ENCODE peak calls at places on chromosomes 5 and 9, in five cellular contexts. D is HEK293T, G is H1, Q is GM12878, R is K562. A is an unnamed sample.
A peak's percentile ranks its signal among the peaks of the same experiment; 100 is the strongest.

GRCh38 chr9:128995791-128996190 is 32.3 kb downstream of the SH3GLB2 start:
- DNase-seq in D (no peak), Q (no peak), R (no peak), G (no peak), A (no peak)

GRCh38 chr5:88674262-88675158 is 208.5 kb downstream of the MEF2C start:
- DNase-seq in R (no peak), D (peak; percentile 60), Q (no peak), G (no peak), A (no peak)

GRCh38 chr5:157051604-157052245 is 7.2 kb downstream of the HAVCR1 start:
- DNase-seq in D (no peak), R (no peak), G (no peak), Q (no peak), A (no peak)

GRCh38 chr9:133767625-133768024 is 29.5 kb upstream of the SARDH start:
- DNase-seq in D (no peak), R (no peak), Q (no peak), G (no peak), A (no peak)

GRCh38 chr5:123014689-123015088 is 21.8 kb downstream of the PPIC start:
- DNase-seq in Q (no peak), G (no peak), D (no peak), R (no peak), A (no peak)

GRCh38 chr9:108444400-108445358 is 411.1 kb downstream of the ACTL7B start:
- DNase-seq in D (no peak), G (no peak), R (no peak), Q (no peak), A (peak; percentile 90)

GRCh38 chr9:19517202-19517942 is 108.6 kb downstream of the ACER2 start:
- DNase-seq in Q (no peak), D (peak; percentile 77), R (peak; percentile 40), G (peak; percentile 25), A (no peak)

GRCh38 chr9:131420913-131421312 is 27.0 kb downstream of the PRRC2B start:
- DNase-seq in D (no peak), R (no peak), Q (no peak), G (no peak), A (no peak)

GRCh38 chr5:73605223-73606087 is 20.5 kb upstream of the ARHGEF28 start:
- DNase-seq in R (no peak), Q (no peak), D (no peak), G (no peak), A (no peak)

GRCh38 chr5:151892393-151892792 is 32.3 kb downstream of the GLRA1 start:
- DNase-seq in G (no peak), Q (no peak), D (no peak), R (no peak), A (no peak)

GRCh38 chr5:73272351-73272750 is 99.4 kb downstream of the TMEM174 start:
- DNase-seq in R (no peak), D (no peak), G (no peak), Q (no peak), A (no peak)

GRCh38 chr9:35606138-35606504 is 1.1 kb downstream of the TESK1 start:
- DNase-seq in G (no peak), Q (no peak), R (peak; percentile 17), D (no peak), A (no peak)

GRCh38 chr5:127564002-127564769 is 46.7 kb downstream of the PRRC1 start:
- DNase-seq in Q (no peak), D (peak; percentile 52), R (peak; percentile 29), G (no peak), A (peak; percentile 48)

GRCh38 chr5:149406203-149406978 is 27.3 kb upstream of the IL17B start:
- DNase-seq in R (peak; percentile 56), D (no peak), G (no peak), Q (no peak), A (no peak)

GRCh38 chr5:72651779-72652178 is 144.6 kb upstream of the ZNF366 start:
- DNase-seq in G (no peak), D (no peak), R (no peak), Q (no peak), A (no peak)

GRCh38 chr9:134378901-134379338 is 52.7 kb downstream of the RXRA start:
- DNase-seq in D (peak; percentile 46), Q (no peak), R (no peak), G (no peak), A (peak; percentile 37)

GRCh38 chr5:10894445-10895054 is 133.5 kb upstream of the DAP start:
- DNase-seq in R (no peak), G (no peak), D (no peak), Q (no peak), A (no peak)

GRCh38 chr5:132830436-132831094 is at the start of gene SHROOM1:
- DNase-seq in D (peak; percentile 56), R (peak; percentile 90), G (no peak), Q (no peak), A (peak; percentile 44)

GRCh38 chr5:118314936-118315335 is 673.4 kb downstream of the DTWD2 start:
- DNase-seq in Q (no peak), G (no peak), D (no peak), R (no peak), A (no peak)

GRCh38 chr9:125376261-125377226 is 114.9 kb downstream of the GAPVD1 start:
- DNase-seq in Q (no peak), D (no peak), G (no peak), R (no peak), A (no peak)

DNA sequence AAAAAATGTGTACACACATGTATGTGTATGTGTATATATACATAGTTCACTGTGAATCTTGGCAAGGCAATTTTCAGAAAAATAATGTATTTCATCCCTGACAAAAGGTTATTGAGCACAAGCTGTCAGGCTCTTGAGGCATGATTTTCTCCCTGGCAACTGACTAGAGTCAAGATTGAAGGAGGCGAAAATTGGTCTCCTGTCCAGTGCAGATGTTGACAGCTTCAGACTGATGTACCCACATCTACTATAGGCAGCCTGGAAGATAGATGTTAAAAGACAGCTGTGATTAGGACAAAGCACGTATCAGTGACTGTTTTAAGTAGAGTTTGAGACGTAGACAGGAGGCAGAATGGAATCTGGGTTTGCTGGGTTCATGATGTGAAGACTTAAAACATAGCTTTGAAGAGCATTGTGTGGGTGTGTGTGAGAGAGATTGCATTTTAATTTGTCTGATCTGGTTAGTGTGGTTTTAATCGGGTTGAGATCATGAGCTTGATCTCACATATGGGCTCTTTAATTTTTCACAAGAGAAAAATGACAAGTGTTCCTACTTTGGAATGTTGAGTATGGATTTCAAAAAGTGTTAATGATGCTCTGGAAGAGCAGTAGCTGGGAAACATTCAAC is 39.1 kb downstream of the CTNNA1 start:
- DNase-seq in R (no peak), Q (no peak), G (no peak), D (no peak), A (no peak)
- TF ChIP-seq SP1 in R (no peak), Q (no peak), G (no peak), D (no peak), A (no peak)

DNA sequence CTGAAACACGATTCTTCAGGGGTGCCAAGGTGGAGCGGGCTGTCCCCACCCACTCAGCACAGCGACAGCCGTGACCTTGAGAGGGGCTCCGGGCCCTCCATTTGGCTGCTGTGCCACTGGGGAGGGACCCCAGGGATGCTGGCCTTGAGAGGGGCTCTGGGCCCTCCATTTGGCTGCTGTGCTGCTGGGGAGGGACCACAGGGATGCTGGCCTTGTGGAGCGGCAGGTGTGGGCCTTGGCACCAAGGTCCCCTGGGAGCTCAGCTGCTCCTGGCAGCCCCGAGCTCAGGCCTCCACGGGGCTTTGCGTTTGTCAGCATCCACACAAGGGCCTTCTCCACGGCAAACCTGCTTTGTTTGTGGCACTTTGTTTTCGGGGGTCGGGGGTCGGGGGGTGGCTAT is 137.6 kb upstream of the LPCAT1 start:
- DNase-seq in Q (no peak), D (no peak), R (no peak), G (no peak), A (no peak)
- TF ChIP-seq SP1 in Q (no peak), D (no peak), R (no peak), G (no peak), A (no peak)

DNA sequence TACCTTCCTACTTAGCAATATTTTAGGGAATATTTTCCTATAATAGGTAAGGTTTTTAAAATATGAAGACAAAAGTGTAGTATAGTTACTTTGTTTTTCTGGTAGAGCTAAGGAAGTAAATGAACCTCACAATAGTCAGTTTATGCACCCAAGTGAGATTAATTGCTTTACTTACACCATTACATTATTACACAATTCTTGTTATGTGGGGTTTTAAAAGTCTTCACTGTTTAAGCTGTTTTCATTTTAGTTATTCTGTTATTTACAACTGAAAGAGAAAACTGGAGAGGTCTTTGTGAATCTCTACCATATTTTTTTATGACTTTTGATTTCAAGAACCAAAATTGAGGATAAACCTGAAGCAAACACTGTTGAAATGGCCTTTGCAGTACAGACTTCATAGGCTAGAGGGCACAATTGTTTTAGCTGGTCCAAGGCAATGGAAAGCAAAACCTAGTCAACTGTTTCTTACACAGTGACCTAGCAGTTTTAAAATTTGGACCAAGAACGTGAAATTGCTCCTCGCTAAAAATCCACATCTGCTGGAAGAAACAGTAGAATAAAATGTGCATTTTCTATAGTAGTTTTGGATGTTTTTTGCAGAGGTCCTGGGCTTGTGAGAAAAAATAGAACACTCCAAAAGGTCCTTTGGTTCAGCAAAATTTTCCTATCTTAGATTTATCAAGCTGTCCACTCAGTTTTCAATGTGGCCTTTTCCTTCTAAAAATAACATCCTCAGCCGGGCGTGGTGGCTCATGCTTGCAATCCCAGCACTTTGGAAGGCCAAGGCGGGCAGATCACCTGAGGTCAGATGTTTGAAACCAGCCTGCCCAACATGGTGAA is 66.4 kb upstream of the FER start:
- DNase-seq in R (peak; percentile 35), G (no peak), Q (peak; percentile 67), D (peak; percentile 46), A (peak; percentile 51)
- TF ChIP-seq SP1 in R (no peak), G (no peak), Q (no peak), D (no peak), A (no peak)

GRCh38 chr9:79639354-79639753 is 67.6 kb downstream of the TLE4 start:
- DNase-seq in Q (no peak), G (no peak), R (no peak), D (no peak), A (no peak)

GRCh38 chr9:79642671-79643070 is 70.9 kb downstream of the TLE4 start:
- DNase-seq in D (no peak), Q (no peak), R (no peak), G (no peak), A (no peak)

GRCh38 chr9:79637180-79637925 is 65.6 kb downstream of the TLE4 start:
- DNase-seq in R (no peak), D (no peak), Q (no peak), G (no peak), A (no peak)

GRCh38 chr9:79641055-79641454 is 69.3 kb downstream of the TLE4 start:
- DNase-seq in G (no peak), R (no peak), D (no peak), Q (no peak), A (no peak)

GRCh38 chr9:79638806-79639205 is 67.0 kb downstream of the TLE4 start:
- DNase-seq in R (no peak), D (no peak), Q (no peak), G (no peak), A (no peak)
- TF ChIP-seq SP1 in R (no peak), D (no peak), Q (no peak), G (no peak), A (no peak)

DNA sequence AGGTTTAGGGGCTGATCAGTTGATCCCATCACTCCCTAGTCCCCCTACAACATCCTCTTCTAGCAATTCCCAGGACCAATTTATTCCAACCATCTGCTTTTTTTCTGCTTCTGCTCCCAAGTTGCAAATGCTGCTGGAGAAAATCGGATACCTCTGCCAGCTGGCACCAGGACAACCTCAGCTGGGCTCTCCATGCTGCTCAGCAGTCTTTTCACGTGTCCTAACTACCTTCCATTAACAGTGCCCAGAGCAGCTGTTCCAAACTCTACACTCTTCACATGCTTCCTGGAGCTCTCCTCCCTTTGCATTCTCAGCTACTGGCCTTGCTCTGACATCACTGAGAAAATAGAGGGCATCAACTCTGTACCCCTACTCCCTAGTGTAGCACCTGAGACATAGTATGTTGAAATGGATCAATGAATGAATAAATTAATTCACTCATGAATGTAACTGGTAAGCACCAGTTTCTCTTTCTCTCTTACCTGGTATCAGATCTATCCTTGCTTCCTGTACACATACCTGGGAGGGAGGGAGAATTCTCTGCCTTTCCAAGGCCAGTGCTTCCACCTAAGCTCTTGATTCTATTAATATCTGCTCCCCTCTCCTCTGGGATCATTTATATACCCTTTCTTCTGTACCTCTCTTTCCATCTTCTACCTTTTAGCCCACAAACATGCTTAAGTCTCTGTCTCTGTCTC is 191.0 kb downstream of the RAB3C start:
- DNase-seq in R (no peak), Q (no peak), D (no peak), G (no peak), A (no peak)
- TF ChIP-seq SP1 in R (no peak), Q (no peak), D (no peak), G (no peak), A (no peak)